ENCODE peak calls at places on chromosomes 4 and X, in ten cellular contexts. M is kidney epithelial cell, C is GM20000, J is PC-3, A is progenitor cell of endocrine pancreas, N is K562, Q is HFFc6, F is hepatocyte, L is A549, E is thyroid gland. S is an unnamed sample.
A peak's percentile ranks its signal among the peaks of the same experiment; 100 is the strongest.

GRCh38 chrX:124211312-124211942 is 121.0 kb upstream of the TEX13D start:
- DNase-seq in M (no peak), C (peak; percentile 32), J (peak; percentile 65), A (no peak), N (peak; percentile 46), Q (peak; percentile 15), F (peak; percentile 37), L (peak; percentile 32), E (no peak), S (peak; percentile 24)

GRCh38 chr4:185608223-185608622 is 72.9 kb upstream of the PDLIM3 start:
- DNase-seq in M (no peak), C (no peak), J (no peak), A (no peak), N (no peak), Q (no peak), F (no peak), L (no peak), E (no peak), S (no peak)

GRCh38 chrX:123959281-123960063 is 2.0 kb upstream of the STAG2 start:
- DNase-seq in M (no peak), C (no peak), J (peak; percentile 43), A (no peak), N (peak; percentile 66), Q (no peak), F (peak; percentile 27), L (peak; percentile 64), E (peak; percentile 48), S (peak; percentile 12)

GRCh38 chr4:142265536-142265935 is 580.6 kb downstream of the INPP4B start:
- DNase-seq in M (no peak), C (no peak), J (peak; percentile 93), A (no peak), N (no peak), Q (peak; percentile 47), F (no peak), L (peak; percentile 58), E (no peak), S (peak; percentile 23)

GRCh38 chr4:137039369-137039768 is 492.9 kb downstream of the PCDH18 start:
- DNase-seq in M (no peak), C (no peak), J (no peak), A (no peak), N (no peak), Q (no peak), F (no peak), L (no peak), E (no peak), S (no peak)

GRCh38 chrX:7941390-7942042 is 14.3 kb upstream of the PNPLA4 start:
- DNase-seq in M (no peak), C (no peak), J (peak; percentile 36), A (peak; percentile 11), N (no peak), Q (no peak), F (peak; percentile 17), L (peak; percentile 11), E (peak; percentile 6), S (no peak)

GRCh38 chr4:40414673-40415072 is 79.5 kb downstream of the CHRNA9 start:
- DNase-seq in M (no peak), C (no peak), J (no peak), A (no peak), N (no peak), Q (no peak), F (no peak), L (no peak), E (no peak), S (no peak)

GRCh38 chr4:87075876-87076275 is 141.1 kb downstream of the AFF1 start:
- DNase-seq in M (no peak), C (no peak), J (no peak), A (no peak), N (no peak), Q (no peak), F (no peak), L (no peak), E (no peak), S (no peak)

GRCh38 chrX:53950130-53950733 is 94.0 kb downstream of the PHF8 start:
- DNase-seq in M (no peak), C (no peak), J (no peak), A (no peak), N (no peak), Q (no peak), F (no peak), L (no peak), E (no peak), S (no peak)

GRCh38 chr4:146119845-146120404 is 55.6 kb upstream of the LSM6 start:
- DNase-seq in M (no peak), C (no peak), J (no peak), A (no peak), N (no peak), Q (no peak), F (no peak), L (no peak), E (no peak), S (no peak)

GRCh38 chr4:27218013-27218412 is 357.4 kb downstream of the STIM2 start:
- DNase-seq in M (no peak), C (no peak), J (peak; percentile 58), A (no peak), N (no peak), Q (peak; percentile 3), F (no peak), L (no peak), E (no peak), S (no peak)

GRCh38 chrX:9642270-9642995 is 123.2 kb downstream of the GPR143 start:
- DNase-seq in M (no peak), C (no peak), J (no peak), A (no peak), N (peak; percentile 3), Q (no peak), F (no peak), L (no peak), E (no peak), S (no peak)

GRCh38 chrX:129842510-129843208 is 1.0 kb downstream of the ZDHHC9 start:
- DNase-seq in M (no peak), C (no peak), J (peak; percentile 55), A (peak; percentile 18), N (peak; percentile 23), Q (peak; percentile 15), F (peak; percentile 58), L (peak; percentile 12), E (peak; percentile 25), S (peak; percentile 13)

GRCh38 chrX:55801811-55802210 is 84.3 kb downstream of the RRAGB start:
- DNase-seq in M (no peak), C (no peak), J (peak; percentile 14), A (no peak), N (no peak), Q (no peak), F (no peak), L (no peak), E (peak; percentile 1), S (no peak)

GRCh38 chr4:85966308-85966882 is 393.5 kb downstream of the MAPK10 start:
- DNase-seq in M (no peak), C (no peak), J (no peak), A (no peak), N (no peak), Q (no peak), F (no peak), L (no peak), E (no peak), S (no peak)

GRCh38 chrX:132393090-132393884 is 95.6 kb downstream of the MBNL3 start:
- DNase-seq in M (no peak), C (no peak), J (no peak), A (no peak), N (no peak), Q (no peak), F (no peak), L (no peak), E (no peak), S (no peak)

GRCh38 chr4:26632916-26633315 is 49.0 kb downstream of the TBC1D19 start:
- DNase-seq in M (no peak), C (no peak), J (no peak), A (no peak), N (no peak), Q (no peak), F (no peak), L (no peak), E (no peak), S (no peak)

GRCh38 chr4:112214397-112215264 is 17.0 kb upstream of the AP1AR start:
- DNase-seq in M (no peak), C (no peak), J (peak; percentile 55), A (no peak), N (peak; percentile 34), Q (peak; percentile 19), F (peak; percentile 34), L (peak; percentile 29), E (no peak), S (no peak)

GRCh38 chr4:139743027-139743426 is 77.4 kb downstream of the MGST2 start:
- DNase-seq in M (no peak), C (no peak), J (no peak), A (no peak), N (no peak), Q (no peak), F (no peak), L (no peak), E (no peak), S (no peak)

GRCh38 chr4:106830879-106831278 is 205.2 kb downstream of the DKK2 start:
- DNase-seq in M (no peak), C (no peak), J (no peak), A (no peak), N (no peak), Q (no peak), F (no peak), L (no peak), E (no peak), S (no peak)

GRCh38 chr4:26020896-26021295 is 106.9 kb downstream of the SMIM20 start:
- DNase-seq in M (no peak), C (no peak), J (no peak), A (no peak), N (no peak), Q (peak; percentile 41), F (no peak), L (no peak), E (no peak), S (no peak)

GRCh38 chr4:147837435-147837834 is 105.5 kb downstream of the ARHGAP10 start:
- DNase-seq in M (no peak), C (no peak), J (peak; percentile 40), A (no peak), N (peak; percentile 9), Q (peak; percentile 52), F (no peak), L (peak; percentile 58), E (no peak), S (no peak)
- TF ChIP-seq CTCF in M (no peak), C (no peak), J (peak; percentile 14), A (peak; percentile 20), N (peak; percentile 60), Q (peak; percentile 37), F (no peak), L (no peak), E (no peak), S (no peak)

GRCh38 chr4:152719291-152719690 is 39.5 kb upstream of the TMEM154 start:
- DNase-seq in M (no peak), C (no peak), J (no peak), A (no peak), N (no peak), Q (no peak), F (no peak), L (no peak), E (no peak), S (no peak)
- TF ChIP-seq CTCF in M (no peak), C (no peak), J (no peak), A (no peak), N (no peak), Q (no peak), F (no peak), L (no peak), E (no peak), S (no peak)

GRCh38 chr4:98055800-98056501 is 87.3 kb downstream of the STPG2 start:
- DNase-seq in M (no peak), C (no peak), J (no peak), A (no peak), N (no peak), Q (no peak), F (no peak), L (no peak), E (no peak), S (no peak)
- TF ChIP-seq CTCF in M (no peak), C (no peak), J (no peak), A (no peak), N (no peak), Q (no peak), F (no peak), L (no peak), E (no peak), S (no peak)

GRCh38 chrX:21972721-21973120 is 32.2 kb downstream of the SMS start:
- DNase-seq in M (no peak), C (no peak), J (peak; percentile 10), A (no peak), N (no peak), Q (peak; percentile 85), F (no peak), L (peak; percentile 35), E (peak; percentile 37), S (peak; percentile 68)
- TF ChIP-seq CTCF in M (no peak), C (no peak), J (peak; percentile 17), A (peak; percentile 10), N (no peak), Q (peak; percentile 47), F (no peak), L (peak; percentile 12), E (no peak), S (no peak)